ENCODE peak calls at places on chromosomes 1 and 21, in ten cellular contexts. K is mesendoderm, J is HAP-1, G is mucosa of descending colon, Q is cardiac muscle cell, D is ovary, C is hepatocyte, T is sigmoid colon, P is astrocyte, L is neuronal stem cell. U is an unnamed sample.

GRCh38 chr1:41908288-41908895 is 10.3 kb downstream of the HIVEP3 start:
- DNase-seq in K (no peak), J (no peak), G (no peak), Q (no peak), D (no peak), C (no peak), T (no peak), P (no peak), L (no peak), U (no peak)

GRCh38 chr1:6248161-6248776 is 4.3 kb downstream of the HES3 start:
- DNase-seq in K (no peak), J (no peak), G (no peak), Q (no peak), D (peak; percentile 80), C (no peak), T (no peak), P (no peak), L (no peak), U (peak; percentile 67)

GRCh38 chr1:229258031-229258850 is 12.7 kb upstream of the RAB4A start:
- DNase-seq in K (peak; percentile 75), J (peak; percentile 77), G (no peak), Q (peak; percentile 79), D (peak; percentile 61), C (peak; percentile 81), T (peak; percentile 77), P (peak; percentile 33), L (peak; percentile 71), U (peak; percentile 39)

GRCh38 chr1:68051475-68051874 is 1.0 kb upstream of the DIRAS3 start:
- DNase-seq in K (peak; percentile 82), J (no peak), G (no peak), Q (peak; percentile 78), D (peak; percentile 73), C (peak; percentile 77), T (no peak), P (peak; percentile 69), L (peak; percentile 23), U (peak; percentile 79)

GRCh38 chr1:78176448-78176847 is 130.7 kb downstream of the GIPC2 start:
- DNase-seq in K (no peak), J (peak; percentile 8), G (no peak), Q (peak; percentile 51), D (no peak), C (peak; percentile 60), T (peak; percentile 65), P (peak; percentile 87), L (no peak), U (no peak)

GRCh38 chr1:57411262-57411661 is 12.6 kb downstream of the DAB1 start:
- DNase-seq in K (peak; percentile 72), J (no peak), G (no peak), Q (no peak), D (no peak), C (no peak), T (no peak), P (peak; percentile 72), L (no peak), U (no peak)

GRCh38 chr1:91440845-91441244 is 36.2 kb upstream of the HFM1 start:
- DNase-seq in K (peak; percentile 5), J (no peak), G (no peak), Q (no peak), D (no peak), C (no peak), T (no peak), P (no peak), L (no peak), U (no peak)

GRCh38 chr1:93847811-93848288 is 31.2 kb downstream of the DNTTIP2 start:
- DNase-seq in K (peak; percentile 90), J (peak; percentile 82), G (peak; percentile 84), Q (peak; percentile 62), D (peak; percentile 80), C (peak; percentile 77), T (peak; percentile 85), P (peak; percentile 46), L (peak; percentile 59), U (peak; percentile 87)

GRCh38 chr1:22969224-22969829 is 3.3 kb downstream of the LACTBL1 start:
- DNase-seq in K (no peak), J (no peak), G (no peak), Q (peak; percentile 36), D (no peak), C (peak; percentile 81), T (peak; percentile 74), P (peak; percentile 57), L (no peak), U (no peak)

GRCh38 chr1:155888481-155888880 is 22.7 kb downstream of the RIT1 start:
- DNase-seq in K (no peak), J (no peak), G (no peak), Q (no peak), D (no peak), C (no peak), T (no peak), P (peak; percentile 46), L (no peak), U (no peak)

GRCh38 chr1:208541225-208541855 is 297.2 kb upstream of the PLXNA2 start:
- DNase-seq in K (no peak), J (no peak), G (no peak), Q (no peak), D (no peak), C (no peak), T (no peak), P (no peak), L (no peak), U (no peak)

GRCh38 chr1:116534014-116534739 is 36.6 kb downstream of the CD58 start:
- DNase-seq in K (no peak), J (no peak), G (peak; percentile 37), Q (no peak), D (no peak), C (no peak), T (no peak), P (no peak), L (no peak), U (no peak)

GRCh38 chr21:30718239-30718909 is at the start of gene KRTAP21-3:
- DNase-seq in K (no peak), J (no peak), G (no peak), Q (no peak), D (no peak), C (peak; percentile 3), T (no peak), P (peak; percentile 77), L (no peak), U (no peak)

GRCh38 chr1:3469849-3470649 is 15.6 kb downstream of the ARHGEF16 start:
- DNase-seq in K (no peak), J (no peak), G (peak; percentile 45), Q (no peak), D (no peak), C (no peak), T (peak; percentile 50), P (no peak), L (no peak), U (peak; percentile 11)

GRCh38 chr21:40254540-40255455 is 387.6 kb downstream of the PCP4 start:
- DNase-seq in K (no peak), J (no peak), G (no peak), Q (no peak), D (no peak), C (peak; percentile 25), T (no peak), P (peak; percentile 84), L (no peak), U (no peak)

GRCh38 chr1:64903593-64903992 is 62.8 kb downstream of the JAK1 start:
- DNase-seq in K (no peak), J (no peak), G (no peak), Q (no peak), D (no peak), C (no peak), T (no peak), P (no peak), L (no peak), U (no peak)
- H3K4me1 ChIP-seq in K (peaks cover 3% of the 10 kb centered on the region), J (no peaks in the 10 kb centered on the region), G (peaks cover 23% of the 10 kb centered on the region), Q (peaks cover 1% of the 10 kb centered on the region), D (peaks cover 10% of the 10 kb centered on the region), C (peaks cover 10% of the 10 kb centered on the region), T (no peaks in the 10 kb centered on the region), P (peaks cover 6% of the 10 kb centered on the region), L (no peaks in the 10 kb centered on the region), U (peaks cover 6% of the 10 kb centered on the region)

DNA sequence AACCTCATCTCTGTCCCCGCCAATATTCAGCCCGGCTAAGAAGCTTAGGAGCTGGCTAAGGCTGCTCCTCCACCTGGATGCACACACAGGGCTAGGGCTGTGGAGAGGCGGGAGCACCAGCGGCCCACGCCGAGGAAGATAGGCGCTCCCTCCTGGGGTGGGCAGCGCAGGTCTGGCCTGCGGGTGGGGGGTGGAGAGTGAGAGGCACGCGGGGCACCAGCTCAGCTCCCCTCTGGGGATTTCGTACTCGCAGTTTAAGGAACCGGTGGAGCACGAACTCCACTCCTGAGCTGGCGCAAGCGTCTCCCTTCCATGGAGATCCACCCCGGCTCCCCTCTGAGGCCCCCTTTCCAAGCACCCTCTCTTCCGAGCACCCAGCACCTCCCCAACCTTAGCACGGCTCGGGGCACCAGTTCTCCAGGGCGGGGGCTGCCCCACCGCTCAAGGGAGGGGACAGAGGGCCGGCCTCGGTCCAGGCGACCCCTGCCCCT is 433 bp upstream of the KAZN start:
- DNase-seq in K (peak; percentile 62), J (peak; percentile 71), G (no peak), Q (peak; percentile 61), D (peak; percentile 16), C (peak; percentile 47), T (no peak), P (no peak), L (no peak), U (no peak)
- H3K4me1 ChIP-seq in K (peaks cover 20% of the 10 kb centered on the region), J (peaks cover 30% of the 10 kb centered on the region), G (peaks cover 3% of the 10 kb centered on the region), Q (peaks cover 27% of the 10 kb centered on the region), D (peaks cover 2% of the 10 kb centered on the region), C (peaks cover 6% of the 10 kb centered on the region), T (no peaks in the 10 kb centered on the region), P (peaks cover 5% of the 10 kb centered on the region), L (peaks cover 32% of the 10 kb centered on the region), U (no peaks in the 10 kb centered on the region)

GRCh38 chr21:34088752-34089151 is 15.4 kb downstream of the MRPS6 start:
- DNase-seq in K (no peak), J (no peak), G (no peak), Q (no peak), D (no peak), C (no peak), T (no peak), P (no peak), L (no peak), U (no peak)

GRCh38 chr21:34086887-34087306 is 13.5 kb downstream of the MRPS6 start:
- DNase-seq in K (no peak), J (no peak), G (no peak), Q (peak; percentile 46), D (no peak), C (no peak), T (no peak), P (no peak), L (no peak), U (no peak)

GRCh38 chr21:34082769-34083168 is 9.4 kb downstream of the MRPS6 start:
- DNase-seq in K (no peak), J (no peak), G (no peak), Q (no peak), D (no peak), C (no peak), T (no peak), P (no peak), L (no peak), U (no peak)

GRCh38 chr21:34083357-34083756 is 10.0 kb downstream of the MRPS6 start:
- DNase-seq in K (no peak), J (no peak), G (no peak), Q (no peak), D (no peak), C (no peak), T (no peak), P (no peak), L (no peak), U (no peak)

GRCh38 chr21:34085129-34085528 is 11.8 kb downstream of the MRPS6 start:
- DNase-seq in K (peak; percentile 33), J (no peak), G (no peak), Q (no peak), D (no peak), C (no peak), T (no peak), P (no peak), L (no peak), U (no peak)
- H3K4me1 ChIP-seq in K (peaks cover 9% of the 10 kb centered on the region), J (no peaks in the 10 kb centered on the region), G (peaks cover 19% of the 10 kb centered on the region), Q (peaks cover 49% of the 10 kb centered on the region), D (peaks cover 7% of the 10 kb centered on the region), C (peaks cover 30% of the 10 kb centered on the region), T (no peaks in the 10 kb centered on the region), P (peaks cover 4% of the 10 kb centered on the region), L (no peaks in the 10 kb centered on the region), U (peaks cover 6% of the 10 kb centered on the region)

GRCh38 chr1:65688848-65689247 is 103.8 kb upstream of the PDE4B start:
- DNase-seq in K (no peak), J (no peak), G (no peak), Q (peak; percentile 38), D (no peak), C (peak; percentile 11), T (no peak), P (no peak), L (no peak), U (peak; percentile 22)
- H3K4me1 ChIP-seq in K (no peaks in the 10 kb centered on the region), J (no peaks in the 10 kb centered on the region), G (no peaks in the 10 kb centered on the region), Q (peaks cover 20% of the 10 kb centered on the region), D (no peaks in the 10 kb centered on the region), C (no peaks in the 10 kb centered on the region), T (no peaks in the 10 kb centered on the region), P (no peaks in the 10 kb centered on the region), L (no peaks in the 10 kb centered on the region), U (peaks cover 14% of the 10 kb centered on the region)